ENCODE peak calls at places on chromosomes 16 and 17, in seven cellular contexts. O is NCI-H460; A is stimulated activated CD4-positive, alpha-beta T cell treated with anti-CD3 and anti-CD28 coated beads, Interleukin-15, amount 100 ng/mL, for 24 hours; Y is tibial nerve; Q is stimulated activated CD8-positive, alpha-beta memory T cell treated with anti-CD3 and anti-CD28 coated beads, Interleukin-7, amount 100 ng/mL, for 1 hour; K is hippocampal formation; X is GM13976. R is an unnamed sample.

GRCh38 chr17:3544365-3544764 is 13.2 kb downstream of the TRPV3 start:
- DNase-seq in O (no peak), A (no peak), Y (no peak), Q (no peak), K (no peak), X (no peak), R (no peak)

GRCh38 chr16:4846503-4846900 is 586 bp downstream of the GLYR1 start:
- DNase-seq in O (no peak), A (peak), Y (no peak), Q (no peak), K (no peak), X (peak), R (peak)

GRCh38 chr17:43907425-43907981 is at the start of gene MPP2:
- DNase-seq in O (peak), A (peak), Y (peak), Q (peak), K (peak), X (peak), R (peak)

GRCh38 chr16:2178321-2179106 is 17.9 kb downstream of the CASKIN1 start:
- DNase-seq in O (no peak), A (peak), Y (no peak), Q (no peak), K (no peak), X (peak), R (peak)

GRCh38 chr16:29757950-29758466 is 12.2 kb upstream of the C16orf54 start:
- DNase-seq in O (no peak), A (no peak), Y (no peak), Q (no peak), K (no peak), X (no peak), R (no peak)

GRCh38 chr17:78341559-78342437 is 18.1 kb downstream of the SOCS3 start:
- DNase-seq in O (peak), A (no peak), Y (peak), Q (no peak), K (peak), X (peak), R (no peak)

GRCh38 chr17:42428141-42428944 is 5.3 kb upstream of the CAVIN1 start:
- DNase-seq in O (peak), A (peak), Y (no peak), Q (no peak), K (peak), X (no peak), R (no peak)

GRCh38 chr17:1714488-1714979 is 4.4 kb upstream of the TLCD2 start:
- DNase-seq in O (peak), A (peak), Y (peak), Q (no peak), K (peak), X (no peak), R (no peak)

GRCh38 chr17:67019809-67020208 is 24.5 kb upstream of the CACNG1 start:
- DNase-seq in O (no peak), A (no peak), Y (no peak), Q (no peak), K (no peak), X (no peak), R (no peak)

GRCh38 chr16:49701867-49702494 is 153.9 kb downstream of the ZNF423 start:
- DNase-seq in O (no peak), A (no peak), Y (peak), Q (no peak), K (no peak), X (no peak), R (no peak)

GRCh38 chr17:57923182-57923872 is 31.9 kb downstream of the CUEDC1 start:
- DNase-seq in O (no peak), A (no peak), Y (no peak), Q (no peak), K (no peak), X (no peak), R (no peak)

GRCh38 chr17:57747221-57748017 is 2.3 kb upstream of the CCDC182 start:
- DNase-seq in O (peak), A (peak), Y (no peak), Q (peak), K (peak), X (peak), R (peak)

GRCh38 chr17:7440113-7440822 is 956 bp downstream of the FGF11 start:
- DNase-seq in O (peak), A (peak), Y (no peak), Q (no peak), K (peak), X (peak), R (peak)

GRCh38 chr16:85278851-85279250 is 166.6 kb upstream of the CIBAR2 start:
- DNase-seq in O (no peak), A (no peak), Y (no peak), Q (no peak), K (no peak), X (no peak), R (no peak)

GRCh38 chr17:39132192-39132600 is 19.2 kb downstream of the PLXDC1 start:
- DNase-seq in O (peak), A (no peak), Y (no peak), Q (no peak), K (no peak), X (no peak), R (no peak)

GRCh38 chr16:85465328-85466307 is 147.5 kb upstream of the GSE1 start:
- DNase-seq in O (no peak), A (no peak), Y (no peak), Q (no peak), K (no peak), X (no peak), R (no peak)

GRCh38 chr17:44255915-44256314 is 12.0 kb downstream of the SLC4A1 start:
- DNase-seq in O (no peak), A (no peak), Y (no peak), Q (no peak), K (no peak), X (no peak), R (no peak)

GRCh38 chr16:54268766-54269165 is 17.8 kb downstream of the IRX3 start:
- DNase-seq in O (no peak), A (no peak), Y (no peak), Q (no peak), K (no peak), X (no peak), R (no peak)

GRCh38 chr16:1152123-1152638 is 725 bp upstream of the CACNA1H start:
- DNase-seq in O (no peak), A (peak), Y (no peak), Q (peak), K (no peak), X (no peak), R (peak)

GRCh38 chr17:61947367-61948078 is 19.7 kb upstream of the INTS2 start:
- DNase-seq in O (no peak), A (no peak), Y (no peak), Q (no peak), K (no peak), X (no peak), R (no peak)

GRCh38 chr16:89067677-89068076 is 26.0 kb upstream of the ACSF3 start:
- DNase-seq in O (no peak), A (no peak), Y (no peak), Q (no peak), K (no peak), X (no peak), R (no peak)

GRCh38 chr16:47617732-47618131 is 156.6 kb downstream of the PHKB start:
- DNase-seq in O (no peak), A (no peak), Y (no peak), Q (no peak), K (no peak), X (no peak), R (no peak)

GRCh38 chr16:56753410-56753809 is 23.5 kb downstream of the NUP93 start:
- DNase-seq in O (no peak), A (no peak), Y (no peak), Q (no peak), K (no peak), X (no peak), R (no peak)

GRCh38 chr17:48575673-48576478 is 2.3 kb downstream of the HOXB4 start:
- DNase-seq in O (no peak), A (no peak), Y (no peak), Q (no peak), K (no peak), X (no peak), R (no peak)

GRCh38 chr17:74426551-74427047 is 5.3 kb upstream of the GPRC5C start:
- DNase-seq in O (no peak), A (no peak), Y (no peak), Q (no peak), K (no peak), X (no peak), R (no peak)